ENCODE peak calls at places on chromosome 5, in nine cellular contexts. T, I, L, P, Z, N, U, H and W are unnamed samples.
A peak's percentile ranks its signal among the peaks of the same experiment; 100 is the strongest.

GRCh38 chr5:65760504-65761275 is 38.7 kb downstream of the NLN start:
- DNase-seq in T (peak; percentile 21), I (no peak), L (no peak), P (no peak), Z (no peak), N (peak; percentile 52), U (peak; percentile 52), H (no peak), W (peak; percentile 38)

GRCh38 chr5:36689225-36689624 is 82.8 kb downstream of the SLC1A3 start:
- DNase-seq in T (no peak), I (no peak), L (no peak), P (no peak), Z (no peak), N (no peak), U (no peak), H (no peak), W (no peak)

GRCh38 chr5:171978016-171978415 is 28.4 kb downstream of the FBXW11 start:
- DNase-seq in T (no peak), I (no peak), L (no peak), P (no peak), Z (no peak), N (no peak), U (no peak), H (no peak), W (no peak)

GRCh38 chr5:112036206-112036605 is 279.2 kb upstream of the NREP start:
- DNase-seq in T (no peak), I (no peak), L (no peak), P (no peak), Z (no peak), N (no peak), U (no peak), H (no peak), W (no peak)

GRCh38 chr5:162939962-162940361 is 497.4 kb upstream of the CCNG1 start:
- DNase-seq in T (no peak), I (no peak), L (no peak), P (no peak), Z (no peak), N (no peak), U (no peak), H (no peak), W (no peak)

GRCh38 chr5:24347206-24347605 is 297.6 kb downstream of the CDH10 start:
- DNase-seq in T (no peak), I (no peak), L (no peak), P (no peak), Z (no peak), N (no peak), U (peak; percentile 46), H (no peak), W (no peak)

GRCh38 chr5:167524941-167525485 is 766.4 kb upstream of the WWC1 start:
- DNase-seq in T (no peak), I (no peak), L (no peak), P (no peak), Z (no peak), N (no peak), U (no peak), H (no peak), W (no peak)

GRCh38 chr5:128478386-128479368 is 59.4 kb downstream of the FBN2 start:
- DNase-seq in T (no peak), I (no peak), L (no peak), P (no peak), Z (no peak), N (no peak), U (no peak), H (no peak), W (no peak)

GRCh38 chr5:38467353-38468040 is 88.9 kb downstream of the LIFR start:
- DNase-seq in T (no peak), I (no peak), L (no peak), P (no peak), Z (peak; percentile 66), N (no peak), U (peak; percentile 75), H (no peak), W (no peak)

DNA sequence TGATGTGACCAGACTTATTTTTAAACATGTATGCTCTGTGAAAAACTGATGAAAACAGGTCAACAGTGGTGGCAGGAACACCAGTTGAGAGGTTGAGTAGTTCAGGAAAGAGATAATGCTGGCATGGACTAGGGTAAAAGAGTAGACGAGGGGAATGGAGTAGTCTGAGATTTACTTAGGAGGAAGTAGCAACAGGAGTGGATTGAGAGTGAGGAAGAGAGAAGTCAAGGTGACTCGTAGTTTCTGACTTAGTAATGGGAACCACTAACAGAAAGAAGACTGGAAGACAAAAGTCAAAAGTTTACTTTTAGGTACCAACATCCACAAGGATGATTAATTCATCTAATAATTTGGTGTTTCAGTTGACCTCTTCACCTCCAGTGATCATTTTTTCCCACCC is 3.6 kb downstream of the SRA1 start:
- DNase-seq in T (no peak), I (no peak), L (no peak), P (no peak), Z (no peak), N (no peak), U (no peak), H (no peak), W (no peak)
- H3K4me1 ChIP-seq in T (peaks cover 41% of the 10 kb centered on the region), I (peaks cover 7% of the 10 kb centered on the region), L (peaks cover 61% of the 10 kb centered on the region), P (no peaks in the 10 kb centered on the region), Z (peaks cover 41% of the 10 kb centered on the region), N (peaks cover 57% of the 10 kb centered on the region), U (peaks cover 32% of the 10 kb centered on the region), H (peaks cover 39% of the 10 kb centered on the region), W (peaks cover 23% of the 10 kb centered on the region)

DNA sequence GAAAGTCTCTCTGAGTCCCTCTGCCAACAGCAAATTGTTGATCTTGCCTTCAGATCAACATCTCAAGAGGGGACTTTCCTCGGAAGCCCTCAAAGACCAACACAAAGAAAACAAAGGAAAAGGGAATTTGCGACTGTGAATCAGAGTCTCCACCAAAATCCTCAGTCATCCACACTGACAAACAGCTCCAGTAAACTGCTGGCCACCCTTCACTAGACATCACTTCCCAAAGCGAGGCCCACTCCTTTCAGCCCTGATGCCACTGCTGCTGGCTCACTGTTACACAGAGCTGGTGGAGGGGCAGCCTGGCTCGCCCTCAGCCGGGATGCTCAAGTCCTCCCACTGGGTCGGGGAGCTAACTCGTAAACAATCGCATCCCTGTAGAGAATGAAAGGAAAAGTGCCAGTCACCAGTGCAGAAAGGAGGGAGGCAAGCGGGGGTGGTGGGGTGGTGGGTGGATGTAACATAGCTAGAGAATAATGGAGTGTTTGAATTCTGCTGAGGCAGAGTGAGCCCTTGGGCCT is 1.3 kb downstream of the FGF1 start:
- DNase-seq in T (no peak), I (no peak), L (no peak), P (peak; percentile 88), Z (no peak), N (no peak), U (peak; percentile 91), H (no peak), W (no peak)
- H3K4me3 ChIP-seq in T (no peak overlapping the region), I (no peak overlapping the region), L (no peak overlapping the region), P (no peak overlapping the region), Z (no peak overlapping the region), N (no peak overlapping the region), U (peak overlapping the region; percentile 50), H (no peak overlapping the region), W (no peak overlapping the region)

GRCh38 chr5:54742417-54742889 is 224.9 kb downstream of the SNX18 start:
- DNase-seq in T (peak; percentile 21), I (no peak), L (no peak), P (no peak), Z (no peak), N (peak; percentile 24), U (peak; percentile 65), H (peak; percentile 19), W (no peak)

GRCh38 chr5:54739371-54739770 is 221.8 kb downstream of the SNX18 start:
- DNase-seq in T (no peak), I (no peak), L (no peak), P (no peak), Z (no peak), N (no peak), U (peak; percentile 62), H (no peak), W (no peak)

GRCh38 chr5:54740141-54740540 is 222.6 kb downstream of the SNX18 start:
- DNase-seq in T (no peak), I (no peak), L (no peak), P (no peak), Z (no peak), N (no peak), U (no peak), H (no peak), W (no peak)

GRCh38 chr5:54743581-54743980 is 226.0 kb downstream of the SNX18 start:
- DNase-seq in T (no peak), I (no peak), L (no peak), P (no peak), Z (no peak), N (no peak), U (no peak), H (no peak), W (no peak)

GRCh38 chr5:54741711-54742110 is 224.2 kb downstream of the SNX18 start:
- DNase-seq in T (no peak), I (no peak), L (no peak), P (no peak), Z (no peak), N (no peak), U (no peak), H (no peak), W (no peak)
- H3K4me1 ChIP-seq in T (peaks cover 9% of the 10 kb centered on the region), I (peaks cover 12% of the 10 kb centered on the region), L (peaks cover 29% of the 10 kb centered on the region), P (peaks cover 9% of the 10 kb centered on the region), Z (no peaks in the 10 kb centered on the region), N (peaks cover 30% of the 10 kb centered on the region), U (peaks cover 37% of the 10 kb centered on the region), H (peaks cover 12% of the 10 kb centered on the region), W (peaks cover 8% of the 10 kb centered on the region)

GRCh38 chr5:10565785-10566506 is 2.1 kb downstream of the ANKRD33B start:
- DNase-seq in T (no peak), I (no peak), L (no peak), P (peak; percentile 70), Z (no peak), N (no peak), U (peak; percentile 66), H (no peak), W (peak; percentile 63)
- H3K4me3 ChIP-seq in T (no peak overlapping the region), I (peak overlapping the region; percentile 89), L (no peak overlapping the region), P (peak overlapping the region; percentile 83), Z (peak overlapping the region; percentile 79), N (no peak overlapping the region), U (peak overlapping the region; percentile 78), H (peak overlapping the region; percentile 89), W (peak overlapping the region; percentile 78)

GRCh38 chr5:144880513-144880912 is 709.8 kb downstream of the KCTD16 start:
- DNase-seq in T (no peak), I (no peak), L (no peak), P (no peak), Z (no peak), N (no peak), U (no peak), H (no peak), W (no peak)
- H3K4me1 ChIP-seq in T (no peaks in the 10 kb centered on the region), I (no peaks in the 10 kb centered on the region), L (no peaks in the 10 kb centered on the region), P (no peaks in the 10 kb centered on the region), Z (no peaks in the 10 kb centered on the region), N (no peaks in the 10 kb centered on the region), U (no peaks in the 10 kb centered on the region), H (no peaks in the 10 kb centered on the region), W (peaks cover 6% of the 10 kb centered on the region)